ENCODE peak calls at places on chromosome X, in five cellular contexts. D is IMR-90, Y is right lobe of liver, G is body of pancreas, J is ovary. N is an unnamed sample.

GRCh38 chrX:9510366-9510765 is 45.5 kb downstream of the TBL1X start:
- DNase-seq in D (no peak), Y (no peak), G (no peak), J (no peak), N (no peak)

GRCh38 chrX:125826080-125826479 is 340.0 kb downstream of the DCAF12L2 start:
- DNase-seq in D (no peak), Y (no peak), G (no peak), J (no peak), N (no peak)

GRCh38 chrX:120761810-120762209 is 113.9 kb downstream of the CT47B1 start:
- DNase-seq in D (peak; percentile 5), Y (no peak), G (no peak), J (no peak), N (no peak)

GRCh38 chrX:19183777-19184485 is 61.7 kb upstream of the ADGRG2 start:
- DNase-seq in D (no peak), Y (no peak), G (no peak), J (no peak), N (peak; percentile 8)

GRCh38 chrX:50617183-50617582 is 146.6 kb upstream of the DGKK start:
- DNase-seq in D (no peak), Y (no peak), G (no peak), J (no peak), N (no peak)

GRCh38 chrX:107076158-107076557 is 42.5 kb downstream of the RBM41 start:
- DNase-seq in D (no peak), Y (no peak), G (no peak), J (no peak), N (no peak)

GRCh38 chrX:48956728-48957414 is 536 bp downstream of the OTUD5 start:
- DNase-seq in D (no peak), Y (no peak), G (no peak), J (no peak), N (no peak)

GRCh38 chrX:1534321-1535168 is 2.4 kb downstream of the P2RY8 start:
- DNase-seq in D (no peak), Y (peak; percentile 44), G (no peak), J (no peak), N (no peak)

GRCh38 chrX:9071031-9071650 is 37.2 kb upstream of the FAM9B start:
- DNase-seq in D (peak; percentile 44), Y (no peak), G (no peak), J (no peak), N (no peak)

GRCh38 chrX:140918398-140919043 is 83.9 kb upstream of the SPANXB1 start:
- DNase-seq in D (peak; percentile 54), Y (peak; percentile 42), G (peak; percentile 54), J (no peak), N (peak; percentile 23)

GRCh38 chrX:1401611-1402430 is 9.9 kb upstream of the SLC25A6 start:
- DNase-seq in D (no peak), Y (no peak), G (no peak), J (no peak), N (no peak)

GRCh38 chrX:63506320-63506719 is 155.2 kb upstream of the SPIN4 start:
- DNase-seq in D (peak; percentile 56), Y (no peak), G (no peak), J (no peak), N (no peak)

GRCh38 chrX:153970398-153971123 is 1.1 kb downstream of the HCFC1 start:
- DNase-seq in D (peak; percentile 71), Y (no peak), G (no peak), J (no peak), N (peak; percentile 27)

GRCh38 chrX:139739138-139739537 is 31.2 kb upstream of the MCF2 start:
- DNase-seq in D (peak; percentile 49), Y (no peak), G (no peak), J (no peak), N (no peak)

GRCh38 chrX:126824596-126824995 is 5.1 kb downstream of the PRR32 start:
- DNase-seq in D (no peak), Y (no peak), G (no peak), J (no peak), N (no peak)

GRCh38 chrX:13463608-13464007 is 105.8 kb upstream of the EGFL6 start:
- DNase-seq in D (peak; percentile 98), Y (no peak), G (no peak), J (no peak), N (no peak)

GRCh38 chrX:17020371-17020770 is 73.9 kb downstream of the REPS2 start:
- DNase-seq in D (no peak), Y (no peak), G (no peak), J (no peak), N (no peak)

GRCh38 chrX:20177093-20177492 is 35.5 kb upstream of the EIF1AX start:
- DNase-seq in D (no peak), Y (no peak), G (no peak), J (no peak), N (no peak)

GRCh38 chrX:56000169-56000568 is 232.0 kb upstream of the KLF8 start:
- DNase-seq in D (no peak), Y (no peak), G (no peak), J (no peak), N (no peak)

GRCh38 chrX:151680805-151681204 is 14.5 kb upstream of the PRRG3 start:
- DNase-seq in D (peak; percentile 2), Y (peak; percentile 54), G (peak; percentile 57), J (no peak), N (peak; percentile 44)

GRCh38 chrX:66632473-66632872 is 6.4 kb downstream of the EDA2R start:
- DNase-seq in D (peak; percentile 28), Y (no peak), G (no peak), J (no peak), N (no peak)

GRCh38 chrX:50161143-50161542 is 39.7 kb downstream of the AKAP4 start:
- DNase-seq in D (peak; percentile 4), Y (no peak), G (no peak), J (no peak), N (no peak)

GRCh38 chrX:14027031-14027430 is 2.7 kb downstream of the GEMIN8 start:
- DNase-seq in D (peak; percentile 35), Y (no peak), G (peak; percentile 44), J (no peak), N (peak; percentile 40)

GRCh38 chrX:130654409-130654970 is 248.5 kb downstream of the ENOX2 start:
- DNase-seq in D (peak; percentile 43), Y (no peak), G (no peak), J (no peak), N (no peak)

DNA sequence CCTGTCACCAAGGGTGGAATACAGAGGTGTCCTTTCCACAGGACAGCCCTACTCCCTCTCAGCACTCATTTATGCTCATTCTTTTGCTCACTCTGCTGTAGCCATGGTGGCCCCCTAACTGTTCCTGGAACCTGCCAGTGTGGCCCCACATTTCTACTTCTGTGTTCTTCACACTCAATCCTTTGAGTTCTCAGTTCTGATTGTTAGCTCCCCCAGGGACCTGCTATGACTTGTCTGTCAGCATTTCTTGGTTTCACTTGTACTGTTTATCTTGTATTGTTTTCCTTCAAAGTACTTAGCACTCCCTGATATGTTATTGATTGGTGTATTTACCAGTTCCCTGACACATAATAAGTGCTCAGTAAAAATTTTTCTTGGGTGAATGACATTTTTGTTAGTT is 14.9 kb downstream of the VBP1 start:
- DNase-seq in D (no peak), Y (no peak), G (no peak), J (no peak), N (no peak)
- TF ChIP-seq POLR2A in D (no peak), Y (no peak), G (no peak), J (no peak), N (no peak)

DNA sequence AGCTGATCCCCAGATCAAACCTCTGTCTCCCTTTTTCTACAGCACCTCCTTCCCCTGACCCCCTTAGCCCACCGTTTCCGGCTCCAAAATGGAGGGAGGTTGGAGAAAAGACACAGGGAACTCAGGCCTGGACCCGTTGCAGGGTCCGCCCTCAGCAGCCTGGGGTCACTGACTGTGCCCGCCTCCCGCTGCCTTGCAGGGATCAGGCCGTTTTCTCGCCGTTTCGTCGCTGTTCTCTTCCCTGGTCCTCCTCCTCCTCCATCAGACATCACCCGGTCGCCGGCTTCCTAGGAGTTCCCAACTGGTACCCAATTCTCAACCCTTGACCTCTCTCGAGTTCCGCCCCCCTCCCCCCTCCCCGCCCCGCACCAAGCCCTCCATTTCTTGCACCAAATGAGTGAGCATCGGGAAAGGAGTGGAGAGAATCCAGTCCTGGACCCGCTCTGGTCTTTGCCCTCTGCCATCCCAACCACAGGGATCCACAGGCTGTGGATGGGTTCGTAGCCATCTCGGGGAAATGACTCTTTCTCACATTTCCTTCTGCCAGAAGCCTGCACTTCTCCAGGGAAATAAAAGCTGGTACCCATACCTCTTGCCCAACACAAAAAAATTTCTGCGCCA is 493 bp downstream of the TCEAL5 start:
- DNase-seq in D (no peak), Y (no peak), G (no peak), J (no peak), N (no peak)
- H3K4me3 ChIP-seq in D (no peak overlapping the region), Y (no peak overlapping the region), G (no peak overlapping the region), J (peak overlapping the region; percentile 22), N (no peak overlapping the region)

DNA sequence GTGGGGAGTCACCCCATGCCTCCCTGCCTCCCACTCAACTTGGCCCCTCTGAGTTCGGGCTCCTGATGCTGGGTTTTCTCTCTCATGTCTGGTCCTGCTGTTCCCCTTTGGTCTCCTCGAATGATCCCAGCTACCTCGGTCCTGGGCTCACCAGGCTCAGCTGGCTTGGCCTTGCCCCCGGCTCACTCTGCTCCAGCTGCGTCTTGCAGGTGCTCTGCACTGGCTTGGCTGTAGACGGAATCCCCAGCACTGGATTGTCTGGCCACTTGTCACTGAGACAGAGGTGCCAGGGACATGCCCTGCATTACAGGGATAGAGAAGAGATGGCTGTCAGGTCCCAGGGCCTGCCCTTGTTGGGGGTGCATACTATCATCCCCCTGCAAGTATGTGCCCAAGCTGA is 41.6 kb upstream of the NYX start:
- DNase-seq in D (no peak), Y (no peak), G (no peak), J (no peak), N (no peak)
- H3K27ac ChIP-seq in D (no peak overlapping the region), Y (no peak overlapping the region), G (no peak overlapping the region), J (no peak overlapping the region), N (no peak overlapping the region)

GRCh38 chrX:51891821-51892551 is 1.4 kb upstream of the MAGED1 start:
- DNase-seq in D (peak; percentile 69), Y (no peak), G (peak; percentile 27), J (peak; percentile 26), N (no peak)

GRCh38 chrX:51891245-51891644 is 2.2 kb upstream of the MAGED1 start:
- DNase-seq in D (no peak), Y (no peak), G (no peak), J (no peak), N (no peak)

GRCh38 chrX:51894697-51895336 is 1.4 kb downstream of the MAGED1 start:
- DNase-seq in D (peak; percentile 31), Y (peak; percentile 50), G (peak; percentile 65), J (peak; percentile 20), N (peak; percentile 37)

GRCh38 chrX:51893931-51894696 is 691 bp downstream of the MAGED1 start:
- DNase-seq in D (peak; percentile 11), Y (peak; percentile 48), G (peak; percentile 65), J (peak; percentile 58), N (peak; percentile 56)

DNA sequence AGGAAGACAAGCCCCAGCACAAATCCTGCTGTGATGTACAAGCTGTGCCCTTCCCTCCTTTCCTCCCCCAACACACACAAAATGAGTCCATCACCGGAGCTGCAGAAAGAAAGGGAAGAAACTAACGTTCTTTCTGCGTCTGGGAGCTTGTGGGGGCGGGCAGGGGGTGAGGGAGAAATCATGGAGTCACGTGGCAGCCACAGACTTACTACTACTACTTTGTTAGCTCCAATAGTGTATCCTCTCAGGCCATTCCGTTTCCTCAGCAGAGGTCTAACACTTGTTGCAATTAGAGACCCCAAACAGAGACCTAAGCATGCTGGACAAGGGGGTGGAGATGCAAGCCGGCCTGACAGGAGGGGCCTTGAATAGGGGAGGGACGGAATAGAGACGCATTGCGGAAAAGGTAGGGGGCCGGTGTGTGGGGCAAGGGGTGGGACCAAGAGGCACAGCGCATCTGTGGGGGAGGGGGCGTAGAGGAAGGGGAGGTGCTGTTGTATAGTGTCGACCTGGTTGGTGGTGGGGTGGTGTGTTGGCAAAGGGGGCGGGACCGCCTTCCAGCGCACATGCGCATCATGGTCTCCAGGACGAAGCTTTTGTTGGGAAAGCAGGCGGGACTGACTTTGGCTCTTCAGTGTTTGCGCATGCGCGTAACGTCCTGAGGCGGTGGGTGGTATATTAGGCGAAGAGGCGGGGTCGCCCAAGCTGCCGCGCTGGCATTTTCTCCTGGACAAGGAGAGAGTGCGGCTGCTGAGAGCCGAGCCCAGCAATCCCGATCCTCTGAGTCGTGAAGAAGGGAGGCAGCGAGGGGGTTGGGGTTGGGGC is at the start of gene MAGED1:
- DNase-seq in D (peak; percentile 95), Y (peak; percentile 93), G (peak; percentile 95), J (peak; percentile 92), N (peak; percentile 92)
- TF ChIP-seq POLR2A in D (peak; percentile 97), Y (peak; percentile 76), G (peak; percentile 91), J (peak; percentile 64), N (peak; percentile 55)